ENCODE peak calls at places on chromosomes 16 and 17, in seven cellular contexts. U, Z, J, Y, K, G and V are unnamed samples.

GRCh38 chr16:28157768-28158535 is 53.8 kb downstream of the XPO6 start:
- DNase-seq in U (no peak), Z (no peak), J (no peak), Y (no peak), K (no peak), G (no peak), V (no peak)

GRCh38 chr17:80499961-80500665 is 23.7 kb upstream of the NPTX1 start:
- DNase-seq in U (no peak), Z (no peak), J (no peak), Y (no peak), K (no peak), G (no peak), V (no peak)

GRCh38 chr16:83037884-83038283 is 411.1 kb downstream of the CDH13 start:
- DNase-seq in U (no peak), Z (no peak), J (no peak), Y (no peak), K (no peak), G (no peak), V (no peak)

GRCh38 chr16:7335991-7336634 is 3.5 kb downstream of the RBFOX1 start:
- DNase-seq in U (no peak), Z (no peak), J (no peak), Y (no peak), K (no peak), G (no peak), V (no peak)

GRCh38 chr17:60573139-60573975 is 26.6 kb upstream of the PPM1D start:
- DNase-seq in U (no peak), Z (no peak), J (no peak), Y (no peak), K (no peak), G (no peak), V (no peak)

GRCh38 chr17:61704935-61705449 is 114.0 kb upstream of the NACA2 start:
- DNase-seq in U (no peak), Z (no peak), J (no peak), Y (no peak), K (no peak), G (no peak), V (no peak)

GRCh38 chr17:34519286-34519685 is 60.1 kb upstream of the TMEM132E start:
- DNase-seq in U (peak; percentile 40), Z (no peak), J (no peak), Y (peak; percentile 11), K (no peak), G (peak; percentile 86), V (no peak)

GRCh38 chr17:72778161-72779151 is 314.0 kb downstream of the SLC39A11 start:
- DNase-seq in U (no peak), Z (no peak), J (no peak), Y (no peak), K (no peak), G (no peak), V (no peak)

GRCh38 chr17:22703204-22703603 is 1010.9 kb downstream of the KCNJ18 start:
- DNase-seq in U (no peak), Z (no peak), J (no peak), Y (peak; percentile 16), K (no peak), G (no peak), V (no peak)